ENCODE peak calls at places on chromosomes 12 and 14, in eight cellular contexts. Z is H1, S is GM12878, P is HCT116, F is A549, U is NB4, W is HepG2, T is K562. X is an unnamed sample.

GRCh38 chr14:35963209-35963608 is 137.1 kb downstream of the BRMS1L start:
- DNase-seq in Z (no peak), S (no peak), P (peak; percentile 15), F (peak; percentile 27), U (peak; percentile 11), W (peak; percentile 45), T (peak; percentile 4), X (no peak)

GRCh38 chr12:21613931-21614330 is 9.3 kb upstream of the GYS2 start:
- DNase-seq in Z (no peak), S (no peak), P (no peak), F (peak; percentile 22), U (peak; percentile 34), W (no peak), T (no peak), X (no peak)

GRCh38 chr12:14216405-14217294 is 148.8 kb upstream of the ATF7IP start:
- DNase-seq in Z (no peak), S (no peak), P (no peak), F (no peak), U (peak; percentile 9), W (no peak), T (peak; percentile 11), X (peak; percentile 15)

GRCh38 chr12:85155791-85156190 is 119.6 kb downstream of the LRRIQ1 start:
- DNase-seq in Z (no peak), S (no peak), P (peak; percentile 31), F (peak; percentile 74), U (peak; percentile 31), W (peak; percentile 4), T (no peak), X (peak; percentile 67)

GRCh38 chr12:43882578-43883178 is 46.8 kb downstream of the TMEM117 start:
- DNase-seq in Z (no peak), S (peak; percentile 17), P (peak; percentile 39), F (peak; percentile 75), U (peak; percentile 74), W (peak; percentile 46), T (peak; percentile 54), X (peak; percentile 65)

GRCh38 chr12:117032593-117033381 is 66.4 kb downstream of the TESC start:
- DNase-seq in Z (no peak), S (no peak), P (no peak), F (no peak), U (no peak), W (no peak), T (no peak), X (peak; percentile 14)

GRCh38 chr12:14961466-14962155 is at the start of gene ARHGDIB:
- DNase-seq in Z (no peak), S (peak; percentile 87), P (no peak), F (no peak), U (peak; percentile 95), W (no peak), T (peak; percentile 59), X (peak; percentile 90)

GRCh38 chr12:75854681-75855309 is 176.8 kb downstream of the PHLDA1 start:
- DNase-seq in Z (no peak), S (no peak), P (no peak), F (no peak), U (no peak), W (no peak), T (no peak), X (no peak)

GRCh38 chr12:127130506-127131100 is 1136.4 kb upstream of the TMEM132C start:
- DNase-seq in Z (no peak), S (no peak), P (no peak), F (peak; percentile 66), U (no peak), W (no peak), T (no peak), X (no peak)

GRCh38 chr12:1220127-1221092 is 229.4 kb downstream of the ERC1 start:
- DNase-seq in Z (no peak), S (no peak), P (no peak), F (peak; percentile 6), U (no peak), W (peak; percentile 8), T (no peak), X (no peak)

GRCh38 chr12:34399631-34400422 is 377.5 kb downstream of the ALG10 start:
- DNase-seq in Z (no peak), S (no peak), P (no peak), F (no peak), U (no peak), W (no peak), T (no peak), X (no peak)

GRCh38 chr12:106386836-106387555 is 29.4 kb downstream of the POLR3B start:
- DNase-seq in Z (no peak), S (no peak), P (no peak), F (no peak), U (no peak), W (no peak), T (no peak), X (no peak)

GRCh38 chr12:28869197-28869596 is 279.9 kb upstream of the FAR2 start:
- DNase-seq in Z (no peak), S (no peak), P (no peak), F (peak; percentile 14), U (no peak), W (no peak), T (no peak), X (peak; percentile 11)

GRCh38 chr12:92506460-92506859 is 196.3 kb upstream of the PLEKHG7 start:
- DNase-seq in Z (no peak), S (no peak), P (no peak), F (no peak), U (no peak), W (no peak), T (no peak), X (peak; percentile 8)

GRCh38 chr14:48943913-48944312 is 642.3 kb downstream of the RPS29 start:
- DNase-seq in Z (no peak), S (no peak), P (no peak), F (no peak), U (no peak), W (no peak), T (no peak), X (no peak)
- TF ChIP-seq MAX in Z (no peak), S (no peak), P (no peak), F (no peak), U (no peak), W (no peak), T (no peak), X (no peak)

DNA sequence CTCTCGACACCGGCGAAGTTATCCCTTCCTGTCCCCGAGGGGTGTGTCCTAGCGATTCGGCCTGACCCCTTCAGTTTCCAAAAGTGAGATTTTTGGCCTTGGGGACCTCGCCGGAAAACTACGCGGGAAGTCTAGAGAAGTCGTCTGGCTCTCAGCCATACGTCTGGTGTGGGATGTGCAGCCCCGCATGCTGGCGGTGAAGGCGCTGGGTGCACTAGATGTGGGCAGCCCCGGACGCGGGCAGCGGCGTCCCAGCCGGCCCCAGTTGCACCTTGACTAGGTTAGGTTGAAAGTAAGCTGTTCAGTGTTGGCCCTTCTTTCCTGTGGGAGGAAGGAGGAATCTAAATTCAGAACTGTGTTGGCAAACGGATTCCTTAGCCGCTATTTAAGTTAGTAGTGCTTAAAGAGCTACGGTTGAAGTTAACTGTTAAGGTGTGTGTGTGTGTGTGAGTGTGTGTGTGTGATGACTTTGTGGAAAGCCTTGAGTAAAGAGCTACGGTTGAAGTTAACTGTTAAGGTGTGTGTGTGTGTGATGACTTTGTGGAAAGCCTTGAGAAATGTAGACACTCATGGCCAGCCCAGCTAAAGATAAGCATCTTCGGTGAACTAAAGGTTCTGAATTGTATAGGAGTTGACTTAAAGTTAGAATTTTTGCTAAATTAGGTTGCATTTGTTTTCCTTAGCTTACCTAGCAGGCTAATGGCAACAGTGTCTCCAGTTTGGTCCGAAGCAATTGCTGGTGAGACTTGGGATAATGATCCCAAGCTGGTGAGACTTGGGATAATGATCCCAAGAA is 1.2 kb downstream of the KTN1 start:
- DNase-seq in Z (no peak), S (no peak), P (no peak), F (peak; percentile 44), U (peak; percentile 68), W (peak; percentile 23), T (peak; percentile 40), X (peak; percentile 47)
- TF ChIP-seq POLR2A in Z (no peak), S (peak; percentile 17), P (no peak), F (no peak), U (no peak), W (no peak), T (no peak), X (no peak)

DNA sequence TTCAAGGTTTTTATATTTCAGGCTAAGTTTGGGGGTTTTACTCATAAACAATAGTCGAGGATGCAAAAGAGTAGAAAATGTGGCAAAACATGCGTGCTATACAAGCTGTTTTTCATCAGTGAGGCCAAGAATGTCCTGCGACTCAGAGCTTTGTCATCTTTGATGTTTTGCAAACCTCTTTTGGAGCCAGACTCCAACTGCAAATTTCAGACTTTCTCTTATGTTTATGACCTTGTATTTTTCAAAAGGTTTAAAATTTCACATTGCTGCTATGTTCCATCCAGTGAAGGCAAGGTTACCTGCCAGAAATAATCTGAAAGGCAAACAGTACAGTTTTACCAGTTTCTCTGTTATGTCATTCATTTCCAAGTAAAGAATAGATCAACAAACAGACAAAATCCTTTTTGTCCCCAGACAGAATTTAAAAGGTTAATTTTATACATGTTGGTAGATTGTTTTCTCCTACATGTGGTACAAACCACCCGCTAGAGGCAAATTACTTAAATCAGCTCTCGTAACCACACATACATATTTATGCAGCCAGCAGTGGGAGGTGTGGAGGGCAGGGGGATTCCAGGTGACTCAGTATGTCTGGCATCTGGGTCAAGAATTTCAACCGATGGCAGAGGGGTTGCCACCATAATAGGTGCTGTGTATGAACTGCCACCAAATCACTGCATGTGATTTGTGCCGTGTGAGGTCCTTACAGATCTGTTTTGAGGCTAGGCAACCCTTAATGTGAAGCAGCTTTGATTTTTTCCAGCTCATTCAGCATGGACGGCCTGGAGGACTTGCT is 119.8 kb upstream of the CPM start:
- DNase-seq in Z (peak; percentile 71), S (peak; percentile 32), P (peak; percentile 24), F (peak; percentile 81), U (no peak), W (peak; percentile 91), T (no peak), X (peak; percentile 62)
- TF ChIP-seq MAX in Z (peak; percentile 46), S (no peak), P (peak; percentile 23), F (peak; percentile 85), U (no peak), W (no peak), T (no peak), X (no peak)

GRCh38 chr12:57086951-57087688 is 1.8 kb upstream of the NAB2 start:
- DNase-seq in Z (no peak), S (no peak), P (peak; percentile 77), F (peak; percentile 89), U (peak; percentile 92), W (no peak), T (peak; percentile 95), X (peak; percentile 76)
- TF ChIP-seq POLR2A in Z (no peak), S (peak; percentile 65), P (no peak), F (peak; percentile 23), U (no peak), W (no peak), T (peak; percentile 74), X (no peak)

DNA sequence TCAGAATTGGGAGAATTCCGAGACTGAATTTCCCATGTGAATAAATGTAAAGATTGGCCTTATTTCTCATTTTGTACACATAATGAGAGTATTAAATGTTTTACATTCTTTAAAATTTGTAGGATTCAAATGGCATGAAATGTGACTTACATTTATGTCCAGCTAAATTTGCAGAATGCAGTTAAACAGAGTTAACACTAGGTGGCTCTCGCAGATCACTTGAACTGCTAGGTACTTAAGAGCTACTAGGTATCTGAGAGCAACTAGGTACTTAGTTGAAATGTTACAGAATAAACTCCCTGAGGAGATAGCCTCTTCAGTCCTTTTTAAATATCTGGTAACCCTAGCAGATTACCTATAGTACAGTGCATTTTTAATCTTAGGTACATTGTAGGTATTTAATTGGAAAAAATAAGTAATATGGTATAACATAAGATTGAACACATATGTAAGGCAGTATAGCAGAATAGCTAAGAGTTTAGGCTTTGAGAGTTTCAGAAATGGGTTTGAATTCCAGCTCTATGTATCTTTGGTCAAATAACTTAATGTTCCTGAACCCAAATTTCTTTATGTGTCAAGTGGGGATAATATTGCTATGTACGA is 73.8 kb downstream of the KIAA0586 start:
- DNase-seq in Z (no peak), S (peak; percentile 30), P (peak; percentile 54), F (peak; percentile 80), U (peak; percentile 72), W (peak; percentile 54), T (peak; percentile 49), X (peak; percentile 67)
- TF ChIP-seq MAX in Z (no peak), S (no peak), P (no peak), F (no peak), U (no peak), W (no peak), T (no peak), X (no peak)